ENCODE peak calls at places on chromosomes 2 and 18, in four cellular contexts. I is K562, C is GM12878, L is GM12891. M is an unnamed sample.

GRCh38 chr2:121350402-121350775 is 65.4 kb upstream of the TFCP2L1 start:
- DNase-seq in I (no peak), C (no peak), L (no peak), M (no peak)

GRCh38 chr2:212539145-212539880 is 711 bp upstream of the ERBB4 start:
- DNase-seq in I (peak; percentile 7), C (no peak), L (no peak), M (no peak)

GRCh38 chr2:109242654-109243331 is 113.8 kb downstream of the SH3RF3 start:
- DNase-seq in I (no peak), C (no peak), L (no peak), M (no peak)

GRCh38 chr2:112020561-112020960 is 34.5 kb upstream of the TMEM87B start:
- DNase-seq in I (peak; percentile 29), C (no peak), L (no peak), M (no peak)

GRCh38 chr18:10558243-10558966 is 32.6 kb downstream of the NAPG start:
- DNase-seq in I (no peak), C (no peak), L (no peak), M (no peak)

GRCh38 chr18:2070636-2071035 is 500.7 kb downstream of the METTL4 start:
- DNase-seq in I (no peak), C (no peak), L (no peak), M (no peak)

GRCh38 chr2:166573393-166573792 is 79.3 kb upstream of the SCN7A start:
- DNase-seq in I (no peak), C (no peak), L (no peak), M (no peak)

GRCh38 chr18:78977627-78978271 is 1.9 kb upstream of the SALL3 start:
- DNase-seq in I (no peak), C (no peak), L (no peak), M (no peak)

GRCh38 chr2:68730828-68731227 is 3.8 kb upstream of the ARHGAP25 start:
- DNase-seq in I (no peak), C (no peak), L (no peak), M (no peak)

GRCh38 chr2:207434903-207435302 is 94.9 kb upstream of the CREB1 start:
- DNase-seq in I (no peak), C (no peak), L (no peak), M (no peak)

GRCh38 chr2:15926252-15926651 is 14.1 kb upstream of the MYCN start:
- DNase-seq in I (no peak), C (no peak), L (no peak), M (no peak)

GRCh38 chr18:79687806-79688205 is 8.2 kb downstream of the CTDP1 start:
- DNase-seq in I (no peak), C (no peak), L (no peak), M (peak; percentile 36)

GRCh38 chr2:55805662-55806061 is 112.0 kb upstream of the PNPT1 start:
- DNase-seq in I (no peak), C (no peak), L (no peak), M (no peak)

GRCh38 chr2:237441605-237442004 is 27.6 kb upstream of the COL6A3 start:
- DNase-seq in I (no peak), C (no peak), L (no peak), M (no peak)

GRCh38 chr18:61697306-61697909 is 195.4 kb downstream of the RNF152 start:
- DNase-seq in I (no peak), C (no peak), L (no peak), M (no peak)

GRCh38 chr2:165675551-165675968 is 118.5 kb downstream of the GALNT3 start:
- DNase-seq in I (no peak), C (no peak), L (no peak), M (no peak)

GRCh38 chr2:108367014-108367413 is 10.7 kb upstream of the SULT1C4 start:
- DNase-seq in I (no peak), C (no peak), L (no peak), M (no peak)

GRCh38 chr2:5673861-5674240 is 18.3 kb upstream of the SOX11 start:
- DNase-seq in I (no peak), C (no peak), L (no peak), M (no peak)

GRCh38 chr2:64804651-64805050 is 150.9 kb upstream of the SERTAD2 start:
- DNase-seq in I (no peak), C (no peak), L (no peak), M (no peak)

GRCh38 chr2:85741811-85742507 is 11.8 kb upstream of the ATOH8 start:
- DNase-seq in I (no peak), C (no peak), L (no peak), M (no peak)

GRCh38 chr2:98558852-98559530 is 49.3 kb downstream of the COA5 start:
- DNase-seq in I (no peak), C (no peak), L (no peak), M (no peak)

GRCh38 chr18:9642799-9643445 is 28.6 kb upstream of the PPP4R1 start:
- DNase-seq in I (no peak), C (no peak), L (no peak), M (no peak)

GRCh38 chr18:33184918-33185317 is 255.6 kb downstream of the CCDC178 start:
- DNase-seq in I (no peak), C (no peak), L (no peak), M (no peak)

GRCh38 chr2:10647451-10647850 is 42.3 kb downstream of the NOL10 start:
- DNase-seq in I (no peak), C (no peak), L (no peak), M (no peak)
- TF ChIP-seq SPI1 in I (no peak), C (no peak), L (no peak), M (no peak)

DNA sequence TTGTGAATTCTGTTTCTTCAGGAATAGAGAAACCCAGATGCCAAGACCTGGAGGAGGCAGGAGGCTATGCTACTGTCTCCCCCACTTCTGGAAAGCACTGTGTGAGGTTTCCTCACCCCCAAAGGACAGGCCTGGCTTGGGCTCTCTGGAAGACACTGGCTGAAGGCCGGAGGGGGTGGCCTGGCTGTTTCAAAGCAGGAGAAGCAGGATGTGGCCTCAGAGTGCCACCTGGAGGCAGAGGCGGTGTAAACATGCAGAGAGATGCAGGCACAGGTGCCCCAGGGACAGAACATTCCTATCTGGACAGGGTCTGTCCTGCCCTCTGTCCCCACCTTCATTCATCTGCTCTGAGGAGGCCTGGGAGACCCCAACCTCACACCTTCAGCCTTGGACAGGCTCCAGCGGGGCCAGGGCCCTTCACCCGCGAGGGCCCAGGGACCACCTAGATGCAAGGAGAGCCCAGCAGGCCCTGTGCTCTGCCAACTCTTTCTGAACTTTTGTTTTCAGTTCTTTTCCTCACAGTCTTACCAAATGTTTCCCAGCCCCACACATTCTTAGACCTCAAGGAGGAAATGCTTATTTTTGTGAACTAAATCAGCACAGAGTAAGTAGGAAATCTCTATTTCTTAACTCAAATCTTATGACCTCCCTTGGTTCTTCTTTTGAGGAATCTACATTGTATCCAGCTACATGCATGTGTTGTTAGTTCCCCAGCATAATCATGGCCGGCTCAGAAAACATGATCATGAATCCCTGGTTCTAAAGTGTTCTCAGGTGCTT is 79.2 kb downstream of the LONRF2 start:
- DNase-seq in I (peak; percentile 63), C (no peak), L (peak; percentile 43), M (no peak)
- TF ChIP-seq SPI1 in I (no peak), C (no peak), L (no peak), M (no peak)

GRCh38 chr2:189151897-189152296 is 27.7 kb downstream of the COL5A2 start:
- DNase-seq in I (no peak), C (no peak), L (no peak), M (no peak)

GRCh38 chr2:189152476-189152875 is 27.1 kb downstream of the COL5A2 start:
- DNase-seq in I (no peak), C (no peak), L (no peak), M (no peak)

GRCh38 chr2:189155795-189156194 is 23.8 kb downstream of the COL5A2 start:
- DNase-seq in I (no peak), C (no peak), L (no peak), M (no peak)

GRCh38 chr2:189149981-189150380 is 29.6 kb downstream of the COL5A2 start:
- DNase-seq in I (no peak), C (no peak), L (no peak), M (no peak)

DNA sequence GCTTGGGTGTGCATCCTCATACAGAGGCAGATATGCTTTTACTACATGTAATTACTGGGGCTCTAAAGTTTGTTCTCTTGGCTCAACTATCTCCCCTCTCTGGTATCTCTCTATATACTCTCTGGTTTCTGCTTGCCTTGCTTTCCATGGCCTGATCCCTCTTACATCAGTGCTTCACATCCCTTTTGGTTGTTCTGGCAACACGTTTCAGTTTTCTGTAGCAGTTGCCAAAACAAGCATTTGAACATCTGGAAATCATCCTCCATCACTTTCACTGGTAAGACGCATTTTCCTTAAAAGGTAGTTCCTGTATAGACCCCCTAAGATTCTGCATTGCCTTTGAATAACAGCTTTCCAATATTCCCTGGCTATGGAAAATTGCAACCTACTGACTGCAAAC is 26.0 kb downstream of the COL5A2 start:
- DNase-seq in I (no peak), C (no peak), L (no peak), M (no peak)
- TF ChIP-seq SPI1 in I (no peak), C (no peak), L (no peak), M (no peak)

DNA sequence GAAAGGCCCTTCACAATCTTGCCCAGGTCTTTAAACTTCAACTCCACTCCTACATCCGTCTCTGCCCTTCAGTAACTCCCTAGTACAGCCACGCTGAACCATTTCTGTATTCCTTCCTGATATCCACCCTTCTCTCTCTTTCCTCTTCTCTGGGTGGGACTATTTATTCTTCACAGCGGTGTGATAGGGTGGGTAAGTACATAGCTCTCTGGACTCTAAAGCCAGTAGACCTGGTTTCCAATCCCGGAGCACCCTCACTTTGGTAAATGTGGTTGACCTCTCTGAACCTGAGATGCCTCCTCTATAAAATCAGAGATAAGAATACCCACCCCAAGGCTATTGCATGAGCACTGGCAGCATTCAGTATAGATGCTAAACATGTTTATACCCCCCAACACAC is 86.7 kb downstream of the ATL2 start:
- DNase-seq in I (no peak), C (no peak), L (no peak), M (no peak)
- TF ChIP-seq SPI1 in I (no peak), C (no peak), L (no peak), M (no peak)

GRCh38 chr2:88810017-88810416 is 118.5 kb downstream of the RPIA start:
- DNase-seq in I (no peak), C (no peak), L (no peak), M (no peak)
- TF ChIP-seq SPI1 in I (no peak), C (no peak), L (no peak), M (no peak)